ENCODE peak calls at places on chromosomes 4 and X, in ten cellular contexts. One of them, this sample, is unnamed.

GRCh38 chrX:4708970-4709760 is 995.7 kb upstream of the PRKX start:
- DNase-seq in activated CD8-positive, alpha-beta memory T cell treated with anti-CD3 and anti-CD28 coated beads, Interleukin-2, amount 50 U/mL, for 48 hours: no peak
- DNase-seq in A673: no peak
- DNase-seq in NCI-H345: no peak
- DNase-seq in AG09309: no peak
- DNase-seq in cardiac fibroblast: no peak
- DNase-seq in NCI-H1694 treated with DMSO at 0.1 percent for 48 hours: no peak
- DNase-seq in endothelial cell: no peak
- DNase-seq in mesothelial cell of epicardium: no peak
- DNase-seq in glutamatergic neuron: no peak
- DNase-seq in this sample: no peak

GRCh38 chrX:1292581-1293310 is 24.1 kb downstream of the CSF2RA start:
- DNase-seq in activated CD8-positive, alpha-beta memory T cell treated with anti-CD3 and anti-CD28 coated beads, Interleukin-2, amount 50 U/mL, for 48 hours: no peak
- DNase-seq in A673: no peak
- DNase-seq in NCI-H345: no peak
- DNase-seq in AG09309: no peak
- DNase-seq in cardiac fibroblast: no peak
- DNase-seq in NCI-H1694 treated with DMSO at 0.1 percent for 48 hours: no peak
- DNase-seq in endothelial cell: no peak
- DNase-seq in mesothelial cell of epicardium: peak
- DNase-seq in glutamatergic neuron: no peak
- DNase-seq in this sample: no peak

GRCh38 chr4:107863850-107864371 is 39.2 kb downstream of the SGMS2 start:
- DNase-seq in activated CD8-positive, alpha-beta memory T cell treated with anti-CD3 and anti-CD28 coated beads, Interleukin-2, amount 50 U/mL, for 48 hours: no peak
- DNase-seq in A673: peak
- DNase-seq in NCI-H345: peak
- DNase-seq in AG09309: no peak
- DNase-seq in cardiac fibroblast: peak
- DNase-seq in NCI-H1694 treated with DMSO at 0.1 percent for 48 hours: no peak
- DNase-seq in endothelial cell: no peak
- DNase-seq in mesothelial cell of epicardium: peak
- DNase-seq in glutamatergic neuron: no peak
- DNase-seq in this sample: no peak

GRCh38 chrX:9147631-9148189 is 113.8 kb upstream of the FAM9B start:
- DNase-seq in activated CD8-positive, alpha-beta memory T cell treated with anti-CD3 and anti-CD28 coated beads, Interleukin-2, amount 50 U/mL, for 48 hours: no peak
- DNase-seq in A673: no peak
- DNase-seq in NCI-H345: no peak
- DNase-seq in AG09309: no peak
- DNase-seq in cardiac fibroblast: no peak
- DNase-seq in NCI-H1694 treated with DMSO at 0.1 percent for 48 hours: no peak
- DNase-seq in endothelial cell: no peak
- DNase-seq in mesothelial cell of epicardium: no peak
- DNase-seq in glutamatergic neuron: no peak
- DNase-seq in this sample: no peak

GRCh38 chr4:133719098-133719497 is 482.5 kb downstream of the PABPC4L start:
- DNase-seq in activated CD8-positive, alpha-beta memory T cell treated with anti-CD3 and anti-CD28 coated beads, Interleukin-2, amount 50 U/mL, for 48 hours: no peak
- DNase-seq in A673: no peak
- DNase-seq in NCI-H345: no peak
- DNase-seq in AG09309: no peak
- DNase-seq in cardiac fibroblast: no peak
- DNase-seq in NCI-H1694 treated with DMSO at 0.1 percent for 48 hours: no peak
- DNase-seq in endothelial cell: no peak
- DNase-seq in mesothelial cell of epicardium: no peak
- DNase-seq in glutamatergic neuron: no peak
- DNase-seq in this sample: no peak

GRCh38 chr4:81827568-81828202 is 356.0 kb upstream of the RASGEF1B start:
- DNase-seq in activated CD8-positive, alpha-beta memory T cell treated with anti-CD3 and anti-CD28 coated beads, Interleukin-2, amount 50 U/mL, for 48 hours: no peak
- DNase-seq in A673: no peak
- DNase-seq in NCI-H345: no peak
- DNase-seq in AG09309: no peak
- DNase-seq in cardiac fibroblast: no peak
- DNase-seq in NCI-H1694 treated with DMSO at 0.1 percent for 48 hours: no peak
- DNase-seq in endothelial cell: no peak
- DNase-seq in mesothelial cell of epicardium: no peak
- DNase-seq in glutamatergic neuron: no peak
- DNase-seq in this sample: no peak

GRCh38 chr4:107541511-107541910 is 178.5 kb downstream of the PAPSS1 start:
- DNase-seq in activated CD8-positive, alpha-beta memory T cell treated with anti-CD3 and anti-CD28 coated beads, Interleukin-2, amount 50 U/mL, for 48 hours: no peak
- DNase-seq in A673: no peak
- DNase-seq in NCI-H345: no peak
- DNase-seq in AG09309: no peak
- DNase-seq in cardiac fibroblast: no peak
- DNase-seq in NCI-H1694 treated with DMSO at 0.1 percent for 48 hours: no peak
- DNase-seq in endothelial cell: no peak
- DNase-seq in mesothelial cell of epicardium: no peak
- DNase-seq in glutamatergic neuron: no peak
- DNase-seq in this sample: no peak

GRCh38 chrX:65993332-65993731 is 46.5 kb downstream of the VSIG4 start:
- DNase-seq in activated CD8-positive, alpha-beta memory T cell treated with anti-CD3 and anti-CD28 coated beads, Interleukin-2, amount 50 U/mL, for 48 hours: no peak
- DNase-seq in A673: no peak
- DNase-seq in NCI-H345: no peak
- DNase-seq in AG09309: no peak
- DNase-seq in cardiac fibroblast: no peak
- DNase-seq in NCI-H1694 treated with DMSO at 0.1 percent for 48 hours: no peak
- DNase-seq in endothelial cell: no peak
- DNase-seq in mesothelial cell of epicardium: no peak
- DNase-seq in glutamatergic neuron: no peak
- DNase-seq in this sample: no peak

GRCh38 chr4:113869743-113870375 is 108.3 kb upstream of the CAMK2D start:
- DNase-seq in activated CD8-positive, alpha-beta memory T cell treated with anti-CD3 and anti-CD28 coated beads, Interleukin-2, amount 50 U/mL, for 48 hours: peak
- DNase-seq in A673: no peak
- DNase-seq in NCI-H345: no peak
- DNase-seq in AG09309: no peak
- DNase-seq in cardiac fibroblast: no peak
- DNase-seq in NCI-H1694 treated with DMSO at 0.1 percent for 48 hours: no peak
- DNase-seq in endothelial cell: no peak
- DNase-seq in mesothelial cell of epicardium: no peak
- DNase-seq in glutamatergic neuron: no peak
- DNase-seq in this sample: no peak

GRCh38 chr4:57053508-57053907 is 56.7 kb downstream of the IGFBP7 start:
- DNase-seq in activated CD8-positive, alpha-beta memory T cell treated with anti-CD3 and anti-CD28 coated beads, Interleukin-2, amount 50 U/mL, for 48 hours: no peak
- DNase-seq in A673: no peak
- DNase-seq in NCI-H345: no peak
- DNase-seq in AG09309: no peak
- DNase-seq in cardiac fibroblast: peak
- DNase-seq in NCI-H1694 treated with DMSO at 0.1 percent for 48 hours: no peak
- DNase-seq in endothelial cell: no peak
- DNase-seq in mesothelial cell of epicardium: no peak
- DNase-seq in glutamatergic neuron: no peak
- DNase-seq in this sample: no peak

GRCh38 chr4:102420563-102421221 is 75.4 kb upstream of the SLC39A8 start:
- DNase-seq in activated CD8-positive, alpha-beta memory T cell treated with anti-CD3 and anti-CD28 coated beads, Interleukin-2, amount 50 U/mL, for 48 hours: no peak
- DNase-seq in A673: peak
- DNase-seq in NCI-H345: no peak
- DNase-seq in AG09309: no peak
- DNase-seq in cardiac fibroblast: peak
- DNase-seq in NCI-H1694 treated with DMSO at 0.1 percent for 48 hours: no peak
- DNase-seq in endothelial cell: no peak
- DNase-seq in mesothelial cell of epicardium: no peak
- DNase-seq in glutamatergic neuron: no peak
- DNase-seq in this sample: no peak

GRCh38 chr4:150142831-150143230 is 64.6 kb downstream of the DCLK2 start:
- DNase-seq in activated CD8-positive, alpha-beta memory T cell treated with anti-CD3 and anti-CD28 coated beads, Interleukin-2, amount 50 U/mL, for 48 hours: no peak
- DNase-seq in A673: no peak
- DNase-seq in NCI-H345: no peak
- DNase-seq in AG09309: no peak
- DNase-seq in cardiac fibroblast: no peak
- DNase-seq in NCI-H1694 treated with DMSO at 0.1 percent for 48 hours: no peak
- DNase-seq in endothelial cell: no peak
- DNase-seq in mesothelial cell of epicardium: no peak
- DNase-seq in glutamatergic neuron: no peak
- DNase-seq in this sample: no peak